ENCODE peak calls at places on chromosomes 5 and 9, in four cellular contexts. Z is K562, P is body of pancreas, G is H9. Y is an unnamed sample. For H3K4me1, the result is how much of the 10 kb centered on the place peaks cover.

GRCh38 chr9:72424131-72424530 is 59.1 kb upstream of the ZFAND5 start:
- DNase-seq in P (no peak), Z (no peak), G (no peak), Y (no peak)

GRCh38 chr9:97969014-97969413 is 14.1 kb upstream of the ANP32B start:
- DNase-seq in G (no peak), P (no peak), Z (no peak), Y (no peak)

GRCh38 chr5:36792560-36793180 is 83.9 kb upstream of the NIPBL start:
- DNase-seq in Z (no peak), P (no peak), G (no peak), Y (no peak)

GRCh38 chr9:4686112-4686511 is 6.7 kb downstream of the CDC37L1 start:
- DNase-seq in G (no peak), Z (no peak), P (no peak), Y (no peak)

GRCh38 chr5:12566441-12566840 is 662.2 kb upstream of the CTNND2 start:
- DNase-seq in G (no peak), P (no peak), Z (no peak), Y (no peak)

GRCh38 chr5:24065786-24066185 is 558.4 kb downstream of the PRDM9 start:
- DNase-seq in Z (no peak), P (no peak), G (no peak), Y (no peak)

GRCh38 chr9:21018177-21018576 is 13.3 kb downstream of the HACD4 start:
- DNase-seq in P (no peak), G (no peak), Z (no peak), Y (no peak)

GRCh38 chr5:173932695-173933139 is 44.6 kb downstream of the CPEB4 start:
- DNase-seq in Z (no peak), P (no peak), G (no peak), Y (no peak)

GRCh38 chr5:180159756-180160155 is 49.3 kb downstream of the RASGEF1C start:
- DNase-seq in G (no peak), Z (no peak), P (no peak), Y (no peak)

GRCh38 chr9:92406506-92406905 is 2.1 kb upstream of the OGN start:
- DNase-seq in G (no peak), Z (no peak), P (peak), Y (peak)

GRCh38 chr5:89499787-89500186 is 616.8 kb upstream of the MEF2C start:
- DNase-seq in G (no peak), Z (no peak), P (no peak), Y (no peak)

GRCh38 chr5:426392-426976 is 16.5 kb upstream of the EXOC3 start:
- DNase-seq in P (no peak), G (no peak), Z (no peak), Y (no peak)

GRCh38 chr5:172898513-172899369 is 60.5 kb upstream of the RPL26L1 start:
- DNase-seq in Z (no peak), P (no peak), G (no peak), Y (no peak)

GRCh38 chr5:113205807-113206206 is 229.0 kb downstream of the TSSK1B start:
- DNase-seq in Z (no peak), G (no peak), P (no peak), Y (no peak)

GRCh38 chr9:14529047-14529446 is 164.2 kb downstream of the ZDHHC21 start:
- DNase-seq in G (no peak), Z (no peak), P (no peak), Y (no peak)

GRCh38 chr5:168600409-168600808 is 21.2 kb upstream of the PANK3 start:
- DNase-seq in P (peak), Z (no peak), G (peak), Y (no peak)

GRCh38 chr5:125453011-125453410 is 706.6 kb upstream of the ZNF608 start:
- DNase-seq in G (no peak), Z (no peak), P (no peak), Y (no peak)

DNA sequence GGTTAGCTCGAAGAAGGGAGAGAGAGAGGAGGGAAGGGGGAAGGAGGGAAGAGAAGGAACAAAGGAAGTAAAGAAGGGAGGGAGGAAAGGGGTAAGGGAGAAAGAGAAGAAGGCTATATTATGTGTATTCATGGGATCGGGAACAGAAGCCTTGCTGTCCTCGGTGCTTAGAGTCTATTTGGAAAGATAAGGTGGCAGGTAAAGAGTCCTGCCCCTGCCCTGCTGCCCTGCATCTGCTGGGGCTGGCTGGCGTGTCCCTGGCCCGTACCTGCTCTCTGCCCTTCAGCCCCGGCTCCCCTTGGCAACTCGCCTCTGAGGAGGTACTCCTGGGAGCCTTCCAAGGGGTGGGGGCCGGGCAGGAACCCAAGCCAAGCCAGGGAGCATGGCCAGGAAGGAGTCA is 36.8 kb downstream of the PCDH1 start:
- DNase-seq in G (no peak), P (peak), Z (no peak), Y (no peak)
- H3K4me1 ChIP-seq in G (half or more), P (under half), Z (under half), Y (half or more)

GRCh38 chr9:134395002-134395517 is 68.8 kb downstream of the RXRA start:
- DNase-seq in Z (no peak), P (no peak), G (no peak), Y (no peak)

GRCh38 chr9:134392900-134393299 is 66.6 kb downstream of the RXRA start:
- DNase-seq in G (no peak), Z (no peak), P (no peak), Y (no peak)

GRCh38 chr9:134395727-134396257 is 69.5 kb downstream of the RXRA start:
- DNase-seq in G (no peak), Z (no peak), P (no peak), Y (no peak)

GRCh38 chr9:134391319-134392231 is 65.3 kb downstream of the RXRA start:
- DNase-seq in P (no peak), G (no peak), Z (peak), Y (no peak)

DNA sequence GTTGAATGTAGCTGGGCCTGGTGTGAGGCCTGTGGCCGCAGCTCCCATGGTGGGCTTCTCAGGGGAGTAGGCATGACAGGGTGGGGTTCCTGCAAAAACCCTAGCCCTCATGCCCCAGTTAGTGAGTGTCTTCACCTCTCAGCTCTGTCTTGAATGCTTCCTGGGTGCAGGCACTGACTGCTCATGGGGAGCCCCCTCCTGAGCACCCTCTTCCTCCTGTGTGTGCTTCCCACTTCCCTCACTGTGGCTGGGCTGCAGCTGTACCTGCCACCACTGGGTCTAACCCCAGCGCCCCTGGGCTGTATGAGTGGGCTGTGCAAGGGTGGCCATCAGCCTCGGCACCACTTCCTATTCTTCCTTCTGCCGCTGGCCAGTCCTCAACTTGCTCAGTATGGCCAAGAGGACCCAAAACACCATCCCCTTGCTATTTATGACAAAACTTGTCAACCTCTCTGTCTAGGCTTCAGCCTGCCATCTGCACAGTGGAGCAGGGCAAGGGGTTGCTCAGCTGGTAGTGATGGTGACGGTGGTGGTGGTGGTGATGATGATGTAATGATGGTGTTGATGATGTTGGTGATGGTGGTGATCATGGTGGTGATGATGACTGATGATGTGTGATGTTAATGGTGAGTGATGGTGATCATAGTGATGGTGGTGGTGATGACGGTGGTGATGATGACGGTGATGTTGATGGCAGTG is 67.5 kb downstream of the RXRA start:
- DNase-seq in G (no peak), P (no peak), Z (no peak), Y (no peak)
- H3K4me1 ChIP-seq in G (under half), P (under half), Z (half or more), Y (under half)

DNA sequence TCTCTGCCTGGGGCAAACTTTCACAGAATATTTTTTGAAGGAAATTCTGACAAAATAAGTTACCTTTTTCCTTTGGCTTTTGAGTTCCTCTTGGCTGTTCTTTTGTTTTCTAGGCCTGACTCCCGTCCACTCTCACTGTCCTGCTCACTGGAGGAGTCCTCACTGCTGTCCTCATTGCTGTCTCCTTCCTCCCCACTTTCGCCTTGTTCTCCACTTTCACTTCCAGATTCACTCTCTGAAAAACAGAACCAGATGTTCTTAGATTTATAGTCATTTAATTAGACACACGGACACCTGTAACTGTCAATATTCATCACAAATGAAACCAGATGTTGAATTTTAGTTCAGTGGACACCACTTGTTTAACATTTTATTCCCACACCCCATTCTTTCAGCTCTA is 180.8 kb downstream of the AP3B1 start:
- DNase-seq in P (no peak), G (no peak), Z (no peak), Y (peak)
- H3K4me1 ChIP-seq in P (under half), G (under half), Z (under half), Y (half or more)

GRCh38 chr5:14153071-14153864 is 10.1 kb downstream of the TRIO start:
- DNase-seq in P (no peak), Z (no peak), G (no peak), Y (no peak)
- H3K4me1 ChIP-seq in P (under half), Z (under half), G (under half), Y (half or more)

Y was measured in OCI-LY7.